ENCODE peak calls at places on chromosomes 7 and 10, in five cellular contexts. Z is pancreas, J is foreskin fibroblast, S is astrocyte, R is fibroblast of pulmonary artery. H is an unnamed sample.

GRCh38 chr10:8485032-8485431 is 430.5 kb downstream of the GATA3 start:
- DNase-seq in Z (no peak), R (no peak), J (no peak), S (no peak), H (no peak)

GRCh38 chr10:86401588-86402282 is 35.1 kb upstream of the GRID1 start:
- DNase-seq in R (no peak), S (no peak), Z (no peak), J (peak), H (no peak)

GRCh38 chr10:131973160-131973951 is 8.4 kb downstream of the BNIP3 start:
- DNase-seq in S (no peak), Z (no peak), J (no peak), R (no peak), H (no peak)

GRCh38 chr10:89185658-89186057 is 21.5 kb downstream of the CH25H start:
- DNase-seq in S (peak), J (no peak), Z (no peak), R (no peak), H (no peak)

GRCh38 chr7:50502001-50502684 is 52.0 kb upstream of the FIGNL1 start:
- DNase-seq in J (peak), S (peak), Z (peak), R (peak), H (peak)

GRCh38 chr10:48609899-48610584 is 5.2 kb upstream of the ARHGAP22 start:
- DNase-seq in Z (no peak), R (no peak), J (no peak), S (no peak), H (no peak)

GRCh38 chr7:138981332-138982203 is at the start of gene KIAA1549:
- DNase-seq in S (peak), R (peak), Z (peak), J (peak), H (peak)

GRCh38 chr10:86410542-86411124 is 44.0 kb upstream of the GRID1 start:
- DNase-seq in J (peak), S (peak), Z (peak), R (peak), H (peak)

GRCh38 chr10:11787846-11788245 is 35.3 kb upstream of the PROSER2 start:
- DNase-seq in J (no peak), Z (no peak), S (no peak), R (no peak), H (no peak)

GRCh38 chr10:35223016-35223415 is 96.4 kb downstream of the CREM start:
- DNase-seq in Z (no peak), S (no peak), J (no peak), R (no peak), H (no peak)

DNA sequence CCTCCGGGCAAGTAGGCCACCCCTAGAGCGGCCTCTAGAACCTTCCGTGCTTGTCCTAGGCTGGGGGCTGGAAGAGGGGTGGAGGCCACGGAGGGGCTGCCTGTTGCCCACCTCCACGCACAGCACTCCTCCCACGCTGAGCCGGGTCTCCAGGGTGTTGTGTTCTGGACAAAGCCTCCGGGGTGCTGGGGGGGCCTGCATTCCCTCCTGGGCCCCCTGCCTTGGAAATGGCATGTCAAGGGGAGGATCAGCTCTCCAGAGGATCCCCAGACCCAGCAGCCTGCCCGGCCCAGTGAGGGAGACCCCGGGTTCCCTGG is 8.1 kb upstream of the TTYH3 start:
- DNase-seq in J (no peak), R (no peak), Z (no peak), S (no peak), H (no peak)
- H3K4me3 ChIP-seq in J (no peak), R (no peak), Z (no peak), S (no peak), H (no peak)

GRCh38 chr10:70054902-70055301 is 2.3 kb downstream of the MACROH2A2 start:
- DNase-seq in Z (no peak), S (no peak), J (no peak), R (no peak), H (no peak)
- H3K4me3 ChIP-seq in Z (no peak), S (no peak), J (no peak), R (no peak), H (no peak)

GRCh38 chr7:127653396-127653795 is 1.4 kb downstream of the SND1 start:
- DNase-seq in J (no peak), R (no peak), Z (no peak), S (no peak), H (no peak)
- H3K4me3 ChIP-seq in J (peak), R (peak), Z (peak), S (peak), H (peak)

GRCh38 chr7:116145245-116145852 is 65.0 kb upstream of the TES start:
- DNase-seq in J (no peak), R (no peak), Z (no peak), S (no peak), H (no peak)
- H3K4me3 ChIP-seq in J (no peak), R (no peak), Z (no peak), S (no peak), H (no peak)

DNA sequence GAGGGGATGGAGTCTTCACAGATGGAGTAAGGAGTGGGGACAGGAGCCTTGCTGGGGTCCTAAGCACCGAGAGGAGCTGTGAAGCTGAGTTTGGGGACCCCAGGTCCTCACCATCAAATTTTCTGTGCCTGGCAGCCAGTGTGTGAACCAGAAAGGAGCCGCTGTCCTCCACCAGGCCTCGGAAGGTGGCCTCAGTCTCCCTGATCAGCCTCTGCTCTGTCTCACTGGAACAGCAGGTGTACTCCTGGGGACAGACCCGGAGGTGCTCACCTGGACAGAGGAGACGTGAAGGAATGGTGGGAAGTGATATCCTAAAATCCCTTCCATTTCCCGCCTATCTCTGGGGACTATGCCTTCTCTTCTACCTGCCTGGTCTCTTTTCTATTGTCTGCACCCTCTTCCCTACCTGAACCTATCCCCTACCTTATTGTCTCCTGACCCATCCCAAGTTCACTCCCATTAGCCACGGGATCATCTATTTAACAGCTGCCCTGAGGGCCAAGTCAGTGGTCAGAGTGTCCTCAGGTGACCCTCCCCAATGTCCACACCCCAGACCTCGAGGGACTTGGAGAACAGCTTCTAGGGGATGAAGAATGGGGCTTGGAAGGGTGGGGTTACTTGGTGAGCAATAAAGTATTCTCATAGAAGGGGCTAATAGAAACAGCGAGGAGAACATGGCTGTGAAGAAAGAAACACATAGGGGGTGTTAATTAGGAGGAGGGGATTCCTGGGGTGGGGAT is 915 bp downstream of the GPC2 start:
- DNase-seq in R (no peak), J (no peak), S (no peak), Z (no peak), H (no peak)
- H3K4me3 ChIP-seq in R (peak), J (peak), S (peak), Z (peak), H (peak)

H was measured in MG63.